ENCODE peak calls at places on chromosomes 4 and X, in ten cellular contexts. S is choroid plexus epithelial cell, E is lung, Y is gastrocnemius medialis, D is ovary, P is AG09319, B is bronchial epithelial cell, G is tibial artery, C is RWPE2, R is PC-3. N is an unnamed sample.

GRCh38 chr4:6680372-6681034 is 13.2 kb upstream of the S100P start:
- DNase-seq in S (no peak), E (no peak), Y (no peak), D (no peak), P (no peak), B (no peak), G (no peak), C (no peak), R (peak; percentile 11), N (no peak)

GRCh38 chr4:150828159-150828558 is 186.9 kb downstream of the LRBA start:
- DNase-seq in S (no peak), E (no peak), Y (no peak), D (no peak), P (no peak), B (no peak), G (no peak), C (no peak), R (no peak), N (no peak)

GRCh38 chr4:148442830-148443549 is 776 bp upstream of the NR3C2 start:
- DNase-seq in S (peak; percentile 23), E (no peak), Y (no peak), D (no peak), P (no peak), B (no peak), G (peak; percentile 30), C (no peak), R (no peak), N (peak; percentile 68)

GRCh38 chrX:100980608-100981497 is 11.3 kb downstream of the ARL13A start:
- DNase-seq in S (peak; percentile 72), E (peak; percentile 55), Y (peak; percentile 34), D (no peak), P (no peak), B (peak; percentile 59), G (peak; percentile 44), C (no peak), R (peak; percentile 85), N (no peak)

GRCh38 chr4:86544313-86544966 is 49.7 kb upstream of the PTPN13 start:
- DNase-seq in S (no peak), E (no peak), Y (no peak), D (no peak), P (no peak), B (no peak), G (no peak), C (no peak), R (no peak), N (no peak)

GRCh38 chr4:169491211-169491610 is 121.2 kb downstream of the NEK1 start:
- DNase-seq in S (no peak), E (no peak), Y (no peak), D (no peak), P (no peak), B (no peak), G (no peak), C (no peak), R (no peak), N (no peak)

GRCh38 chr4:27764526-27764837 is 903.8 kb downstream of the STIM2 start:
- DNase-seq in S (peak; percentile 32), E (no peak), Y (no peak), D (no peak), P (no peak), B (no peak), G (no peak), C (no peak), R (no peak), N (no peak)

GRCh38 chrX:131795442-131796229 is 227.5 kb upstream of the STK26 start:
- DNase-seq in S (no peak), E (no peak), Y (no peak), D (peak; percentile 24), P (no peak), B (no peak), G (no peak), C (no peak), R (no peak), N (no peak)

GRCh38 chrX:46260502-46260901 is 284.7 kb downstream of the ZNF674 start:
- DNase-seq in S (no peak), E (no peak), Y (no peak), D (no peak), P (no peak), B (peak; percentile 91), G (no peak), C (peak; percentile 79), R (peak; percentile 95), N (no peak)

GRCh38 chr4:7140692-7141069 is 51.7 kb upstream of the SORCS2 start:
- DNase-seq in S (no peak), E (no peak), Y (no peak), D (no peak), P (no peak), B (no peak), G (no peak), C (no peak), R (no peak), N (no peak)

GRCh38 chr4:148273501-148273986 is 168.7 kb downstream of the NR3C2 start:
- DNase-seq in S (peak; percentile 24), E (no peak), Y (no peak), D (peak; percentile 57), P (no peak), B (no peak), G (no peak), C (no peak), R (no peak), N (no peak)

GRCh38 chrX:55488559-55489314 is 911 bp downstream of the USP51 start:
- DNase-seq in S (peak; percentile 68), E (peak; percentile 47), Y (peak; percentile 13), D (peak; percentile 82), P (no peak), B (peak; percentile 10), G (peak; percentile 59), C (no peak), R (peak; percentile 31), N (peak; percentile 83)
- TF ChIP-seq CTCF in S (no peak), E (no peak), Y (no peak), D (no peak), P (no peak), B (no peak), G (no peak), C (no peak), R (no peak), N (no peak)

GRCh38 chrX:41471786-41472185 is 24.6 kb downstream of the NYX start:
- DNase-seq in S (no peak), E (no peak), Y (no peak), D (no peak), P (no peak), B (no peak), G (no peak), C (no peak), R (no peak), N (no peak)

GRCh38 chrX:41470706-41471105 is 23.6 kb downstream of the NYX start:
- DNase-seq in S (no peak), E (no peak), Y (no peak), D (no peak), P (no peak), B (no peak), G (no peak), C (no peak), R (no peak), N (no peak)

GRCh38 chrX:41473936-41474725 is 27.0 kb downstream of the NYX start:
- DNase-seq in S (no peak), E (no peak), Y (no peak), D (no peak), P (no peak), B (no peak), G (no peak), C (no peak), R (no peak), N (no peak)

GRCh38 chrX:41472231-41472815 is 25.2 kb downstream of the NYX start:
- DNase-seq in S (no peak), E (no peak), Y (no peak), D (no peak), P (no peak), B (no peak), G (no peak), C (no peak), R (no peak), N (no peak)

GRCh38 chrX:41468647-41469323 is 21.6 kb downstream of the NYX start:
- DNase-seq in S (peak; percentile 80), E (no peak), Y (peak; percentile 59), D (no peak), P (no peak), B (peak; percentile 40), G (no peak), C (no peak), R (peak; percentile 50), N (no peak)
- TF ChIP-seq CTCF in S (no peak), E (no peak), Y (no peak), D (no peak), P (no peak), B (no peak), G (no peak), C (no peak), R (no peak), N (no peak)

DNA sequence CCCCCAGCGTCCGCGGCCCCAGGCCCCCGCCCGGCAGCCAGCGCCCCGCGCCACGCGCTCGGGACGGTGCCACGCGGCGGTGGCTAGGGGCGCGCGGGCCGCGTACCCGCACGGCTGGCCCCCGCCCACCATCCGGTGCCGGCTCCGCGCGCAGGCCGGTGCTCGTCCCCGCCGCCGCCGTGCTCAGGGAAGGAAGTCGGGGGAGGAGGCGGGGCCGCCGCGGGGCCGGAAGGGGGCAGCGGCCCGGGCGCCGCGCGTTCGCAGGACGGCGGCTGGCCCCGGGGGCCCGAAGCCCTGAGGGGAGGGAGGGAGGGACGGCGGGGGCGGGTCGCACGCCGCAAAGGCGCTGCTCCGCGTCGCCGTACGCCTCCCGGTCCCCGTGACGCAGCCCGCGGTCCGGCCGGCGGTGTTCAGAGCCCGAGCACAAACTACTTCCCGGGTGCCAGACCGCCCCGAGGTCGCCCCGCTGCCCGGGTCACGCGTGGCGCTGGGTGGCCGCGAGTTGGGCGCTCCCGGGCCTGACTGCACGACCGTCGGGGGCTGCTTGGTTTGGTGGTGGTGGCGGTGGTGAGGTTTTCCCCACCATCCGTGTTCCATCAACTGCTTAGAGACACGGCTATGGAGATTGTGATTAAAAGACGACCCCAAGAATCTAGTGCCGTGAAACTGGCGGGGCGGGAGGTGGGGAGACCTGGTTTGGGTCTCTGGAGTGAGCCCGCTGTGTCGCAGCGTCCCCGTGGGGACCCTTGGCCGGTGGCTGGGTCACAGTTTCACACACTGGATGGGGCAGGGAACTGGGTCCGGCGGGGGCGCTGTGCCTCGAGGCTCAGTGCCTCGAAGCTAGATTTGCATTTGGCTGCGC is at the start of gene DCTD:
- DNase-seq in S (peak; percentile 66), E (peak; percentile 75), Y (peak; percentile 52), D (peak; percentile 83), P (no peak), B (peak; percentile 32), G (peak; percentile 74), C (no peak), R (peak; percentile 62), N (no peak)
- TF ChIP-seq CTCF in S (peak; percentile 58), E (no peak), Y (peak; percentile 35), D (no peak), P (peak; percentile 48), B (peak; percentile 52), G (no peak), C (peak; percentile 48), R (peak; percentile 54), N (peak; percentile 76)

GRCh38 chrX:122363112-122363511 is 821.0 kb upstream of the GRIA3 start:
- DNase-seq in S (no peak), E (no peak), Y (no peak), D (no peak), P (no peak), B (no peak), G (no peak), C (no peak), R (no peak), N (no peak)
- TF ChIP-seq CTCF in S (no peak), E (no peak), Y (no peak), D (no peak), P (no peak), B (no peak), G (no peak), C (no peak), R (no peak), N (no peak)